ENCODE peak calls at places on chromosomes 1 and 21, in six cellular contexts. Q is WTC11, L is mucosa of descending colon, C is fibroblast of lung, T is IMR-90, G is coronary artery. Z is an unnamed sample.

GRCh38 chr1:211938473-211939080 is 96.8 kb downstream of the INTS7 start:
- DNase-seq in Q (no peak), T (no peak), C (no peak), L (no peak), G (no peak), Z (no peak)

GRCh38 chr21:43731891-43732711 is 13.2 kb downstream of the PDXK start:
- DNase-seq in L (no peak), G (no peak), C (peak; percentile 66), Q (no peak), T (no peak), Z (no peak)

GRCh38 chr1:41608242-41608641 is 123.8 kb upstream of the EDN2 start:
- DNase-seq in T (peak; percentile 34), Q (no peak), L (no peak), C (peak; percentile 12), G (no peak), Z (no peak)

GRCh38 chr1:22832414-22832786 is 121.8 kb downstream of the EPHB2 start:
- DNase-seq in L (no peak), T (peak; percentile 80), Q (no peak), C (peak; percentile 57), G (no peak), Z (no peak)

GRCh38 chr1:31712625-31713024 is 8.8 kb upstream of the COL16A1 start:
- DNase-seq in T (peak; percentile 86), C (peak; percentile 63), L (peak; percentile 67), G (peak; percentile 83), Q (no peak), Z (no peak)

GRCh38 chr1:94081566-94082344 is 39.2 kb downstream of the ABCA4 start:
- DNase-seq in L (no peak), T (peak; percentile 91), Q (no peak), G (no peak), C (peak; percentile 84), Z (no peak)

GRCh38 chr1:176670853-176671252 is 207.9 kb downstream of the PAPPA2 start:
- DNase-seq in C (no peak), Q (no peak), T (no peak), G (no peak), L (no peak), Z (no peak)

GRCh38 chr1:2985694-2986548 is 35.3 kb upstream of the ACTRT2 start:
- DNase-seq in Q (no peak), C (no peak), T (no peak), L (no peak), G (no peak), Z (no peak)

GRCh38 chr1:209157514-209158285 is 425.8 kb upstream of the CAMK1G start:
- DNase-seq in T (no peak), G (no peak), L (no peak), C (no peak), Q (peak; percentile 33), Z (no peak)

GRCh38 chr1:91781371-91781825 is 104.6 kb downstream of the TGFBR3 start:
- DNase-seq in L (no peak), C (peak; percentile 98), Q (no peak), G (no peak), T (peak; percentile 93), Z (no peak)

GRCh38 chr1:175294179-175294756 is 101.7 kb upstream of the KIAA0040 start:
- DNase-seq in C (no peak), Q (no peak), G (no peak), L (no peak), T (no peak), Z (no peak)

GRCh38 chr1:47449702-47450552 is 12.1 kb downstream of the FOXD2 start:
- DNase-seq in T (no peak), L (peak; percentile 64), Q (peak; percentile 89), G (no peak), C (no peak), Z (no peak)

GRCh38 chr1:39681294-39681693 is 9.4 kb upstream of the NT5C1A start:
- DNase-seq in L (no peak), Q (no peak), C (no peak), G (no peak), T (no peak), Z (no peak)

GRCh38 chr1:17304155-17304826 is 3.7 kb upstream of the PADI4 start:
- DNase-seq in G (no peak), Q (no peak), C (peak; percentile 7), L (no peak), T (no peak), Z (no peak)

GRCh38 chr1:198701250-198701649 is 62.4 kb downstream of the PTPRC start:
- DNase-seq in L (no peak), Q (no peak), G (no peak), C (no peak), T (no peak), Z (no peak)

GRCh38 chr1:198700396-198700795 is 61.6 kb downstream of the PTPRC start:
- DNase-seq in L (no peak), T (no peak), C (no peak), G (no peak), Q (no peak), Z (no peak)

GRCh38 chr1:198701766-198702539 is 63.1 kb downstream of the PTPRC start:
- DNase-seq in L (no peak), T (no peak), C (no peak), Q (no peak), G (no peak), Z (no peak)

GRCh38 chr1:198700016-198700392 is 61.2 kb downstream of the PTPRC start:
- DNase-seq in C (no peak), T (no peak), L (no peak), Q (no peak), G (no peak), Z (no peak)

GRCh38 chr1:198699167-198700015 is 60.6 kb downstream of the PTPRC start:
- DNase-seq in L (peak; percentile 67), Q (peak; percentile 79), T (peak; percentile 28), G (no peak), C (peak; percentile 28), Z (no peak)
- TF ChIP-seq CTCF in L (peak; percentile 42), Q (peak; percentile 68), T (peak; percentile 60), G (no peak), C (peak; percentile 87), Z (peak; percentile 77)

GRCh38 chr1:33338495-33339211 is 17.8 kb upstream of the A3GALT2 start:
- DNase-seq in C (peak; percentile 96), T (peak; percentile 87), G (peak; percentile 93), L (no peak), Q (no peak), Z (no peak)

GRCh38 chr1:33335020-33335419 is 14.1 kb upstream of the A3GALT2 start:
- DNase-seq in C (no peak), T (no peak), L (no peak), G (no peak), Q (no peak), Z (no peak)

GRCh38 chr1:33337994-33338494 is 17.1 kb upstream of the A3GALT2 start:
- DNase-seq in G (peak; percentile 64), L (no peak), C (peak; percentile 76), Q (no peak), T (peak; percentile 66), Z (no peak)

GRCh38 chr1:33334081-33334552 is 13.2 kb upstream of the A3GALT2 start:
- DNase-seq in Q (no peak), T (no peak), C (peak; percentile 55), G (peak; percentile 91), L (no peak), Z (no peak)

GRCh38 chr1:33336580-33336979 is 15.7 kb upstream of the A3GALT2 start:
- DNase-seq in Q (no peak), L (no peak), T (no peak), C (no peak), G (peak; percentile 59), Z (no peak)
- TF ChIP-seq CTCF in Q (no peak), L (no peak), T (no peak), C (no peak), G (no peak), Z (no peak)

DNA sequence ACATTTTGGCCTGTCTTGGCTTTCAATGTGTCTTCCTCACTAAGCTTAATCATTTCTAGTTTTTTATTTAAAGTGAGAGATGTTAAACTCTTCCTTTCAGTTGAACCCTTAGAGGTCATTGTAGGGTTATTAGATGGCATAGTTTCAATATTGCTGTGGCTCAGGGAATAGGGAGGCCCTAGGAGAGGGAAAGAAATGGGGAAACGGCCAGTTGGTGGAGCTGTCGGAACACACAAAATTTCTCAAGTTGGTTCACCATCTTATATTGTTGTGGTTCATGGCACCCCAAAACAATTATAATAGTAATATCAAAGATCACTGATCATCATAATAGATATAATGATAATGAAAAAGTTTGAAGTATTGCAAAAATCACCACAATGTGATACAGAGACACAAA is 31.4 kb upstream of the KAZN start:
- DNase-seq in L (no peak), C (no peak), T (no peak), G (no peak), Q (peak; percentile 52), Z (no peak)
- TF ChIP-seq CTCF in L (no peak), C (no peak), T (no peak), G (no peak), Q (no peak), Z (no peak)

GRCh38 chr1:65818966-65819365 is 26.3 kb downstream of the PDE4B start:
- DNase-seq in Q (no peak), T (no peak), G (no peak), L (no peak), C (no peak), Z (no peak)

GRCh38 chr1:65817891-65818290 is 25.2 kb downstream of the PDE4B start:
- DNase-seq in C (no peak), T (no peak), L (no peak), Q (no peak), G (no peak), Z (no peak)

GRCh38 chr1:65812065-65812464 is 19.4 kb downstream of the PDE4B start:
- DNase-seq in Q (no peak), C (peak; percentile 97), G (no peak), L (peak; percentile 37), T (peak; percentile 95), Z (no peak)

GRCh38 chr1:65813956-65814355 is 21.3 kb downstream of the PDE4B start:
- DNase-seq in L (no peak), G (no peak), Q (no peak), C (peak; percentile 55), T (peak; percentile 49), Z (no peak)

DNA sequence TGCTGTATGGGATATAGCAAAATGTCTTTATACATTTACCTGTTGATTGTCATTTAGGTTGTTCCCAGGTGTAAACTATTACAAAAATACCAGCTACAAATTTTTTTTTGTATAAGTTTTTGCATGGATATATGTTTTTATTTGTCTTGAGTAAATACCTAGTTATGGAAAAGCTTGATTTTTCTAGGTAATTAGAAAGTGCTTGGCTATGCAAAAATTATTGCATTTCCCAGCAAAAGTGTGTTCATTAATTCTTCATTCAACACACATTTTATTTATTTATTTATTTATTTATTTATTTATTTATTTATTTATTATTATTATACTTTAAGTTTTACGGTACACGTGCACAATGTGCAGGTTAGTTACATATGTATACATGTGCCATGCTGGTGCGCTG is 22.1 kb downstream of the PDE4B start:
- DNase-seq in T (no peak), L (no peak), G (no peak), C (no peak), Q (no peak), Z (no peak)
- TF ChIP-seq CTCF in T (no peak), L (no peak), G (no peak), C (no peak), Q (no peak), Z (no peak)